ENCODE peak calls at places on chromosomes 11 and 22, in nine cellular contexts. One of them, this sample, is unnamed.

GRCh38 chr11:114774599-114775365 is 96.5 kb downstream of the NXPE2 start:
- DNase-seq in activated naive CD4-positive, alpha-beta T cell treated with anti-CD3 and anti-CD28 coated beads for 36 hours: peak
- DNase-seq in naive thymus-derived CD4-positive, alpha-beta T cell: no peak
- DNase-seq in GM13977: peak
- DNase-seq in Kasumi-1: no peak
- DNase-seq in fibroblast of lung: peak
- DNase-seq in anterior cingulate cortex: peak
- DNase-seq in AG08395: peak
- DNase-seq in HT1080: peak
- DNase-seq in this sample: peak

GRCh38 chr11:63737718-63738117 is 30.9 kb downstream of the ZFTA start:
- DNase-seq in activated naive CD4-positive, alpha-beta T cell treated with anti-CD3 and anti-CD28 coated beads for 36 hours: no peak
- DNase-seq in naive thymus-derived CD4-positive, alpha-beta T cell: no peak
- DNase-seq in GM13977: no peak
- DNase-seq in Kasumi-1: no peak
- DNase-seq in fibroblast of lung: no peak
- DNase-seq in anterior cingulate cortex: no peak
- DNase-seq in AG08395: no peak
- DNase-seq in HT1080: no peak
- DNase-seq in this sample: no peak

GRCh38 chr11:28481673-28482480 is 373.7 kb downstream of the METTL15 start:
- DNase-seq in activated naive CD4-positive, alpha-beta T cell treated with anti-CD3 and anti-CD28 coated beads for 36 hours: no peak
- DNase-seq in naive thymus-derived CD4-positive, alpha-beta T cell: no peak
- DNase-seq in GM13977: no peak
- DNase-seq in Kasumi-1: no peak
- DNase-seq in fibroblast of lung: no peak
- DNase-seq in anterior cingulate cortex: no peak
- DNase-seq in AG08395: no peak
- DNase-seq in HT1080: no peak
- DNase-seq in this sample: no peak

GRCh38 chr22:31474743-31475142 is 14.9 kb downstream of the EIF4ENIF1 start:
- DNase-seq in activated naive CD4-positive, alpha-beta T cell treated with anti-CD3 and anti-CD28 coated beads for 36 hours: no peak
- DNase-seq in naive thymus-derived CD4-positive, alpha-beta T cell: no peak
- DNase-seq in GM13977: no peak
- DNase-seq in Kasumi-1: no peak
- DNase-seq in fibroblast of lung: peak
- DNase-seq in anterior cingulate cortex: no peak
- DNase-seq in AG08395: peak
- DNase-seq in HT1080: no peak
- DNase-seq in this sample: no peak

GRCh38 chr11:127818625-127819024 is 768.7 kb downstream of the ETS1 start:
- DNase-seq in activated naive CD4-positive, alpha-beta T cell treated with anti-CD3 and anti-CD28 coated beads for 36 hours: no peak
- DNase-seq in naive thymus-derived CD4-positive, alpha-beta T cell: no peak
- DNase-seq in GM13977: no peak
- DNase-seq in Kasumi-1: no peak
- DNase-seq in fibroblast of lung: no peak
- DNase-seq in anterior cingulate cortex: no peak
- DNase-seq in AG08395: no peak
- DNase-seq in HT1080: no peak
- DNase-seq in this sample: no peak

GRCh38 chr22:31973739-31974138 is 29.4 kb downstream of the YWHAH start:
- DNase-seq in activated naive CD4-positive, alpha-beta T cell treated with anti-CD3 and anti-CD28 coated beads for 36 hours: no peak
- DNase-seq in naive thymus-derived CD4-positive, alpha-beta T cell: no peak
- DNase-seq in GM13977: no peak
- DNase-seq in Kasumi-1: no peak
- DNase-seq in fibroblast of lung: no peak
- DNase-seq in anterior cingulate cortex: no peak
- DNase-seq in AG08395: no peak
- DNase-seq in HT1080: no peak
- DNase-seq in this sample: no peak

GRCh38 chr22:28379075-28379806 is 300.4 kb downstream of the TTC28 start:
- DNase-seq in activated naive CD4-positive, alpha-beta T cell treated with anti-CD3 and anti-CD28 coated beads for 36 hours: no peak
- DNase-seq in naive thymus-derived CD4-positive, alpha-beta T cell: no peak
- DNase-seq in GM13977: no peak
- DNase-seq in Kasumi-1: no peak
- DNase-seq in fibroblast of lung: peak
- DNase-seq in anterior cingulate cortex: no peak
- DNase-seq in AG08395: no peak
- DNase-seq in HT1080: no peak
- DNase-seq in this sample: no peak

GRCh38 chr11:12090061-12090572 is 20.3 kb upstream of the MICAL2 start:
- DNase-seq in activated naive CD4-positive, alpha-beta T cell treated with anti-CD3 and anti-CD28 coated beads for 36 hours: peak
- DNase-seq in naive thymus-derived CD4-positive, alpha-beta T cell: no peak
- DNase-seq in GM13977: no peak
- DNase-seq in Kasumi-1: peak
- DNase-seq in fibroblast of lung: peak
- DNase-seq in anterior cingulate cortex: no peak
- DNase-seq in AG08395: peak
- DNase-seq in HT1080: peak
- DNase-seq in this sample: no peak

GRCh38 chr11:68150029-68150428 is 28.8 kb upstream of the CHKA start:
- DNase-seq in activated naive CD4-positive, alpha-beta T cell treated with anti-CD3 and anti-CD28 coated beads for 36 hours: no peak
- DNase-seq in naive thymus-derived CD4-positive, alpha-beta T cell: no peak
- DNase-seq in GM13977: no peak
- DNase-seq in Kasumi-1: no peak
- DNase-seq in fibroblast of lung: peak
- DNase-seq in anterior cingulate cortex: no peak
- DNase-seq in AG08395: no peak
- DNase-seq in HT1080: peak
- DNase-seq in this sample: no peak

GRCh38 chr11:134794192-134794591 is 382.1 kb upstream of the B3GAT1 start:
- DNase-seq in activated naive CD4-positive, alpha-beta T cell treated with anti-CD3 and anti-CD28 coated beads for 36 hours: no peak
- DNase-seq in naive thymus-derived CD4-positive, alpha-beta T cell: no peak
- DNase-seq in GM13977: no peak
- DNase-seq in Kasumi-1: no peak
- DNase-seq in fibroblast of lung: no peak
- DNase-seq in anterior cingulate cortex: no peak
- DNase-seq in AG08395: no peak
- DNase-seq in HT1080: no peak
- DNase-seq in this sample: no peak

GRCh38 chr22:39240841-39241631 is 3.7 kb downstream of the PDGFB start:
- DNase-seq in activated naive CD4-positive, alpha-beta T cell treated with anti-CD3 and anti-CD28 coated beads for 36 hours: peak
- DNase-seq in naive thymus-derived CD4-positive, alpha-beta T cell: peak
- DNase-seq in GM13977: no peak
- DNase-seq in Kasumi-1: no peak
- DNase-seq in fibroblast of lung: no peak
- DNase-seq in anterior cingulate cortex: no peak
- DNase-seq in AG08395: no peak
- DNase-seq in HT1080: no peak
- DNase-seq in this sample: no peak

GRCh38 chr22:50606561-50607365 is 6.2 kb downstream of the MAPK8IP2 start:
- DNase-seq in activated naive CD4-positive, alpha-beta T cell treated with anti-CD3 and anti-CD28 coated beads for 36 hours: no peak
- DNase-seq in naive thymus-derived CD4-positive, alpha-beta T cell: no peak
- DNase-seq in GM13977: peak
- DNase-seq in Kasumi-1: no peak
- DNase-seq in fibroblast of lung: no peak
- DNase-seq in anterior cingulate cortex: no peak
- DNase-seq in AG08395: no peak
- DNase-seq in HT1080: no peak
- DNase-seq in this sample: no peak

GRCh38 chr11:78350646-78351165 is 66.9 kb downstream of the GAB2 start:
- DNase-seq in activated naive CD4-positive, alpha-beta T cell treated with anti-CD3 and anti-CD28 coated beads for 36 hours: no peak
- DNase-seq in naive thymus-derived CD4-positive, alpha-beta T cell: no peak
- DNase-seq in GM13977: no peak
- DNase-seq in Kasumi-1: peak
- DNase-seq in fibroblast of lung: peak
- DNase-seq in anterior cingulate cortex: peak
- DNase-seq in AG08395: peak
- DNase-seq in HT1080: peak
- DNase-seq in this sample: no peak

GRCh38 chr11:79276900-79277299 is 163.9 kb downstream of the TENM4 start:
- DNase-seq in activated naive CD4-positive, alpha-beta T cell treated with anti-CD3 and anti-CD28 coated beads for 36 hours: no peak
- DNase-seq in naive thymus-derived CD4-positive, alpha-beta T cell: no peak
- DNase-seq in GM13977: no peak
- DNase-seq in Kasumi-1: no peak
- DNase-seq in fibroblast of lung: no peak
- DNase-seq in anterior cingulate cortex: no peak
- DNase-seq in AG08395: no peak
- DNase-seq in HT1080: no peak
- DNase-seq in this sample: no peak